ENCODE peak calls at places on chromosomes 7 and 10, in seven cellular contexts. P is foreskin fibroblast, I is WERI-Rb-1, C is cardiac fibroblast, S is AG04450, M is cardiac muscle cell, N is astrocyte of the cerebellum. K is an unnamed sample.

GRCh38 chr10:17232276-17232987 is 4.4 kb downstream of the VIM start:
- DNase-seq in P (no peak), I (no peak), C (no peak), S (no peak), M (no peak), N (no peak), K (no peak)

GRCh38 chr7:64863021-64863420 is 40.1 kb upstream of the ZNF273 start:
- DNase-seq in P (no peak), I (no peak), C (no peak), S (no peak), M (no peak), N (no peak), K (no peak)

GRCh38 chr10:115051216-115051615 is 41.9 kb upstream of the ATRNL1 start:
- DNase-seq in P (no peak), I (no peak), C (no peak), S (no peak), M (no peak), N (no peak), K (no peak)

GRCh38 chr7:159015081-159015893 is 129.4 kb downstream of the VIPR2 start:
- DNase-seq in P (peak), I (no peak), C (peak), S (no peak), M (peak), N (no peak), K (no peak)

GRCh38 chr7:52525772-52526341 is 509.6 kb upstream of the POM121L12 start:
- DNase-seq in P (no peak), I (no peak), C (no peak), S (no peak), M (no peak), N (no peak), K (no peak)

GRCh38 chr7:94557211-94557610 is 47.6 kb downstream of the CASD1 start:
- DNase-seq in P (no peak), I (no peak), C (no peak), S (no peak), M (no peak), N (no peak), K (no peak)

GRCh38 chr10:96618648-96619047 is 31.8 kb upstream of the TM9SF3 start:
- DNase-seq in P (peak), I (peak), C (peak), S (no peak), M (peak), N (peak), K (no peak)

GRCh38 chr10:130737622-130738021 is 573.9 kb downstream of the TCERG1L start:
- DNase-seq in P (peak), I (no peak), C (no peak), S (no peak), M (peak), N (no peak), K (no peak)

GRCh38 chr10:6002809-6003500 is 25.6 kb upstream of the IL15RA start:
- DNase-seq in P (no peak), I (no peak), C (no peak), S (no peak), M (no peak), N (no peak), K (no peak)

GRCh38 chr10:101566333-101567164 is 21.5 kb downstream of the POLL start:
- DNase-seq in P (peak), I (peak), C (no peak), S (no peak), M (peak), N (no peak), K (no peak)

GRCh38 chr10:79399242-79399831 is 46.1 kb downstream of the ZCCHC24 start:
- DNase-seq in P (peak), I (peak), C (peak), S (peak), M (peak), N (peak), K (peak)

GRCh38 chr10:61896854-61897661 is 4.4 kb upstream of the ARID5B start:
- DNase-seq in P (peak), I (peak), C (peak), S (no peak), M (peak), N (no peak), K (no peak)

GRCh38 chr7:121529003-121529402 is 132.9 kb upstream of the FAM3C start:
- DNase-seq in P (peak), I (no peak), C (peak), S (no peak), M (no peak), N (no peak), K (no peak)

GRCh38 chr10:101233863-101234262 is 4.6 kb upstream of the LBX1 start:
- DNase-seq in P (no peak), I (no peak), C (no peak), S (no peak), M (no peak), N (no peak), K (no peak)

GRCh38 chr10:112366992-112367391 is 6.9 kb upstream of the ACSL5 start:
- DNase-seq in P (no peak), I (no peak), C (no peak), S (no peak), M (no peak), N (no peak), K (no peak)

GRCh38 chr10:36224431-36224985 is 582.4 kb upstream of the FZD8 start:
- DNase-seq in P (no peak), I (no peak), C (peak), S (no peak), M (no peak), N (no peak), K (no peak)

GRCh38 chr10:12703141-12703540 is 298.4 kb downstream of the CCDC3 start:
- DNase-seq in P (no peak), I (no peak), C (no peak), S (no peak), M (no peak), N (no peak), K (no peak)

GRCh38 chr10:127063762-127064161 is 132.6 kb downstream of the INSYN2A start:
- DNase-seq in P (no peak), I (no peak), C (no peak), S (no peak), M (no peak), N (no peak), K (no peak)

GRCh38 chr10:15571570-15571969 is 148.2 kb downstream of the ITGA8 start:
- DNase-seq in P (peak), I (no peak), C (peak), S (peak), M (peak), N (peak), K (peak)

GRCh38 chr7:666454-667292 is 59.8 kb upstream of the DNAAF5 start:
- DNase-seq in P (no peak), I (no peak), C (no peak), S (no peak), M (no peak), N (no peak), K (no peak)

GRCh38 chr7:117041822-117042221 is 88.5 kb downstream of the ST7 start:
- DNase-seq in P (no peak), I (no peak), C (no peak), S (no peak), M (no peak), N (no peak), K (no peak)

GRCh38 chr10:47092822-47093221 is 181.6 kb downstream of the PTPN20 start:
- DNase-seq in P (no peak), I (no peak), C (no peak), S (no peak), M (no peak), N (no peak), K (no peak)

GRCh38 chr10:13724484-13724883 is 137.7 kb downstream of the PRPF18 start:
- DNase-seq in P (peak), I (no peak), C (no peak), S (peak), M (no peak), N (no peak), K (peak)

GRCh38 chr10:3237530-3237929 is 64.9 kb upstream of the PITRM1 start:
- DNase-seq in P (no peak), I (no peak), C (no peak), S (no peak), M (no peak), N (no peak), K (no peak)

GRCh38 chr7:36670585-36671431 is 53.5 kb downstream of the AOAH start:
- DNase-seq in P (peak), I (peak), C (peak), S (peak), M (peak), N (peak), K (no peak)

GRCh38 chr10:124526621-124527267 is 65.1 kb downstream of the LHPP start:
- DNase-seq in P (no peak), I (no peak), C (no peak), S (no peak), M (no peak), N (no peak), K (no peak)

GRCh38 chr10:61589547-61590243 is 73.0 kb upstream of the CABCOCO1 start:
- DNase-seq in P (peak), I (no peak), C (no peak), S (no peak), M (no peak), N (no peak), K (no peak)

GRCh38 chr7:73717025-73717807 is 2.3 kb downstream of the STX1A start:
- DNase-seq in P (peak), I (no peak), C (peak), S (no peak), M (no peak), N (no peak), K (no peak)

GRCh38 chr10:124347956-124348355 is 70.8 kb downstream of the OAT start:
- DNase-seq in P (no peak), I (no peak), C (no peak), S (no peak), M (no peak), N (no peak), K (no peak)

GRCh38 chr7:155002411-155003214 is at the start of gene PAXIP1:
- DNase-seq in P (peak), I (peak), C (no peak), S (no peak), M (peak), N (no peak), K (no peak)

GRCh38 chr7:135414208-135414607 is 95.7 kb downstream of the CNOT4 start:
- DNase-seq in P (no peak), I (no peak), C (no peak), S (no peak), M (no peak), N (no peak), K (no peak)

GRCh38 chr7:5291301-5291700 is 8.6 kb downstream of the SLC29A4 start:
- DNase-seq in P (no peak), I (no peak), C (no peak), S (no peak), M (no peak), N (no peak), K (no peak)

GRCh38 chr7:1593904-1594421 is 24.1 kb upstream of the PSMG3 start:
- DNase-seq in P (no peak), I (no peak), C (no peak), S (no peak), M (no peak), N (no peak), K (no peak)

GRCh38 chr10:13776861-13777301 is 190.1 kb downstream of the PRPF18 start:
- DNase-seq in P (peak), I (no peak), C (peak), S (no peak), M (no peak), N (no peak), K (no peak)

GRCh38 chr7:16356241-16356958 is 64.9 kb downstream of the CRPPA start:
- DNase-seq in P (peak), I (no peak), C (peak), S (no peak), M (no peak), N (no peak), K (no peak)

GRCh38 chr10:71267508-71268240 is 51.4 kb upstream of the SLC29A3 start:
- DNase-seq in P (no peak), I (no peak), C (no peak), S (no peak), M (no peak), N (no peak), K (no peak)

GRCh38 chr10:71266918-71267442 is 52.1 kb upstream of the SLC29A3 start:
- DNase-seq in P (no peak), I (no peak), C (no peak), S (no peak), M (no peak), N (no peak), K (no peak)

GRCh38 chr10:71269301-71270288 is 49.5 kb upstream of the SLC29A3 start:
- DNase-seq in P (peak), I (no peak), C (peak), S (no peak), M (no peak), N (no peak), K (no peak)

GRCh38 chr10:71268751-71269150 is 50.3 kb upstream of the SLC29A3 start:
- DNase-seq in P (peak), I (no peak), C (no peak), S (no peak), M (no peak), N (no peak), K (no peak)

GRCh38 chr10:71268247-71268691 is 50.8 kb upstream of the SLC29A3 start:
- DNase-seq in P (peak), I (peak), C (peak), S (no peak), M (peak), N (no peak), K (no peak)
- TF ChIP-seq CTCF in P (peak), I (peak), C (peak), S (peak), M (peak), N (peak), K (peak)

GRCh38 chr7:76179686-76180085 is 22.0 kb upstream of the SRRM3 start:
- DNase-seq in P (no peak), I (no peak), C (no peak), S (no peak), M (no peak), N (no peak), K (no peak)

GRCh38 chr7:76189276-76189675 is 12.4 kb upstream of the SRRM3 start:
- DNase-seq in P (no peak), I (no peak), C (no peak), S (no peak), M (no peak), N (no peak), K (no peak)

GRCh38 chr7:76182225-76182965 is 19.3 kb upstream of the SRRM3 start:
- DNase-seq in P (no peak), I (no peak), C (no peak), S (no peak), M (no peak), N (no peak), K (no peak)

GRCh38 chr7:76187246-76187645 is 14.4 kb upstream of the SRRM3 start:
- DNase-seq in P (no peak), I (no peak), C (no peak), S (no peak), M (no peak), N (no peak), K (no peak)

DNA sequence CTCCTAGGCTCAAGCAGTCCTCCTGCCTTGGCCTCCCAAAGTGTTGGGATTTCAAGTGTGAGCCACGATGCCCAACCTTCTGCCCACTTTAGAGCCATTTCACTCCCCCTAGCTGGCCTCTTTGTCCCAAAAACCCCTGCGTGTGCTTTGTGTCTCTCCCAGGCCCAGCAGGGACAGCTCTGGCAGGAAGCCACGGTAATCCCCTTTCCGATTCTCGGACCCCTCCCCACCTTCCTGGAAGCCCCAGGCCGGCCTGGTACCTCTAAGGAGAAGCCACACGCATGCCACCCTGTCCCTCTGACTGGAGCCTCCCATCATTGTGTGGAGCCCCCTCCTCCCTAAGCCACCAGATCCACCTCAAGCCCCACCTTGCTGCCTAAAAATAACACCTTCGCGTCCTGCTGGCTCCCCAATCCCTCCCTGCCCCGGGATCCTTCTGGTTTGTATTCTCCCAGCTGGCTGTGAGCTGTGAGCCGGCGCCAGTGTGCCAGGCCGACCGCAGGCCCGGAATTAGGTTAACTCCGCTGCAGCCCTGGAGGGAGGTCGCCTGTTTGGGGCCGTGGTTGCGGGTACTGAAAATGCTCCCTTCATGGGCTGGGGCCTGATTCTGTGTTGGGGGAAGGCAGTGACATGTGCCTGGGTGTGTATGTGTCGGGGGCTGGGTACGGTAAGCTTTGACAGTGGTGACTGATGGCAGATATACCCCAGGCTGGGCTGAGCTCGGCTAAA is 16.3 kb upstream of the SRRM3 start:
- DNase-seq in P (no peak), I (peak), C (no peak), S (no peak), M (peak), N (no peak), K (no peak)
- H3K4me3 ChIP-seq in P (no peak), I (peak), C (no peak), S (no peak), M (no peak), N (no peak), K (no peak)

GRCh38 chr7:113404245-113404644 is 285.9 kb upstream of the SMIM30 start:
- DNase-seq in P (no peak), I (peak), C (no peak), S (no peak), M (peak), N (no peak), K (no peak)
- TF ChIP-seq CTCF in P (no peak), I (peak), C (no peak), S (peak), M (no peak), N (peak), K (no peak)

DNA sequence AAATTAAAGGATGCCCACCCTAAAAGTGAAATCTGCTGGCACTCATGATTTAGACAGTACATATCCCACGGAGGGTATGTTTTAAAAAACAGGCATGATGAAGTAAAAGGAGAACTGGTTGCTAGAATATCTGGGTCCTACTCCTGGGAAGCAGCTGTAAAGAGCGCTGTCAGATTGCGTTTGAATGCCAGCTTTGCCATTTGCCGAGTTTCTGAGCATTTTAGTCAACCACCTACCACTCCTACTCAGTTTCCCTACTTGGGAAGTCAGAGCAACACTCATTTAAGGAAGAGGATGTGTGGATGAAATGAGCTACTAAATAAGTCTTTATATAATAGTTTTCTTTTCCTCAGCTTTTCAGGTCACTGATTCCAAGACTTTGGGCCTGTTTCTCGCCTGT is 1.1 kb upstream of the UMAD1 start:
- DNase-seq in P (no peak), I (no peak), C (peak), S (no peak), M (no peak), N (no peak), K (no peak)
- H3K4me3 ChIP-seq in P (peak), I (peak), C (peak), S (peak), M (peak), N (peak), K (peak)

GRCh38 chr10:103350522-103351260 is at the start of gene PCGF6:
- DNase-seq in P (peak), I (peak), C (peak), S (peak), M (peak), N (no peak), K (no peak)
- TF ChIP-seq CTCF in P (no peak), I (peak), C (no peak), S (peak), M (peak), N (no peak), K (peak)

GRCh38 chr7:21908746-21909145 is 37.0 kb downstream of the CDCA7L start:
- DNase-seq in P (no peak), I (no peak), C (no peak), S (no peak), M (no peak), N (no peak), K (no peak)
- H3K4me3 ChIP-seq in P (no peak), I (no peak), C (no peak), S (no peak), M (no peak), N (no peak), K (no peak)

GRCh38 chr7:149006345-149006725 is 22.0 kb downstream of the PDIA4 start:
- DNase-seq in P (no peak), I (no peak), C (no peak), S (no peak), M (no peak), N (no peak), K (no peak)

GRCh38 chr7:149005427-149006344 is 22.6 kb downstream of the PDIA4 start:
- DNase-seq in P (peak), I (peak), C (peak), S (no peak), M (peak), N (no peak), K (no peak)

GRCh38 chr7:149010451-149010850 is 17.9 kb downstream of the PDIA4 start:
- DNase-seq in P (no peak), I (no peak), C (no peak), S (no peak), M (no peak), N (no peak), K (no peak)

GRCh38 chr7:149007146-149007545 is 21.2 kb downstream of the PDIA4 start:
- DNase-seq in P (no peak), I (no peak), C (no peak), S (no peak), M (no peak), N (no peak), K (no peak)

GRCh38 chr7:149007615-149008014 is 20.7 kb downstream of the PDIA4 start:
- DNase-seq in P (peak), I (peak), C (peak), S (no peak), M (no peak), N (no peak), K (no peak)
- TF ChIP-seq CTCF in P (peak), I (peak), C (peak), S (peak), M (peak), N (no peak), K (no peak)

GRCh38 chr10:119166564-119166963 is 1.1 kb upstream of the SFXN4 start:
- DNase-seq in P (peak), I (no peak), C (no peak), S (no peak), M (no peak), N (no peak), K (no peak)
- H3K4me3 ChIP-seq in P (no peak), I (no peak), C (no peak), S (no peak), M (no peak), N (no peak), K (no peak)

DNA sequence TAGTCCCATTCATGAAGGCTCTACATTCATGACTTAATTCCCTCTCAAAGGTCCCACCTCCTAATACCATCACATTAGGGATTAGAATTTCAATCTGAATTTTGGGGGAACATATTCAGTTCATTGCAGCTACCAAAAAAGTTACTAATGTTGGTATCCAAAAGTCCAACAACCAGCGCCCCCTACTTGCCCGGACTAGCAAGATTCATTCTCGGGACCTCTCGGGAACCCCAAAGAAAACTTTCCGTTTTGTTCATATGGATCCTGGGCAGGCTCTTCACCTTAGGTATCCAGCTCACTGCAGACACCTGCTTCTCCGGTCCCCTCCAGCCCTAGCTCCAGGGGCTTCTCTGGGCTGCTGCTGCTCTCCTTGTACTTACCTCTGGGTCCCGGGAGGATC is 8.9 kb upstream of the GRK5 start:
- DNase-seq in P (peak), I (peak), C (peak), S (no peak), M (no peak), N (no peak), K (no peak)
- TF ChIP-seq CTCF in P (peak), I (peak), C (peak), S (peak), M (peak), N (peak), K (peak)

GRCh38 chr7:66236713-66237303 is 31.7 kb downstream of the TPST1 start:
- DNase-seq in P (peak), I (no peak), C (no peak), S (no peak), M (no peak), N (no peak), K (no peak)
- H3K4me3 ChIP-seq in P (no peak), I (no peak), C (no peak), S (no peak), M (no peak), N (no peak), K (no peak)